ENCODE peak calls at places on chromosome 14, in six cellular contexts. X, D, O, A, J and U are unnamed samples. For H3K4me1, the result is how much of the 10 kb centered on the place peaks cover.

GRCh38 chr14:97453991-97454390 is 656.8 kb downstream of the VRK1 start:
- DNase-seq in J (no peak), A (no peak), O (no peak), D (no peak), X (no peak), U (no peak)

GRCh38 chr14:101927859-101928258 is 36.5 kb upstream of the DYNC1H1 start:
- DNase-seq in X (peak), A (no peak), D (peak), J (no peak), O (peak), U (peak)

GRCh38 chr14:65414961-65415589 is 2.5 kb downstream of the FUT8 start:
- DNase-seq in X (no peak), D (no peak), A (no peak), O (no peak), J (peak), U (peak)

GRCh38 chr14:105060751-105061427 is 4.3 kb downstream of the GPR132 start:
- DNase-seq in A (no peak), D (no peak), J (no peak), O (peak), X (peak), U (no peak)

GRCh38 chr14:78633747-78634146 is 463.6 kb downstream of the NRXN3 start:
- DNase-seq in O (no peak), D (no peak), J (no peak), X (no peak), A (no peak), U (no peak)

GRCh38 chr14:68892961-68893360 is 86.1 kb downstream of the ACTN1 start:
- DNase-seq in J (no peak), O (peak), X (no peak), D (no peak), A (no peak), U (peak)

GRCh38 chr14:105324871-105325270 is 10.3 kb downstream of the PACS2 start:
- DNase-seq in X (no peak), D (no peak), O (no peak), A (no peak), J (no peak), U (no peak)

GRCh38 chr14:35050652-35051051 is 4.6 kb downstream of the FAM177A1 start:
- DNase-seq in D (no peak), A (no peak), X (peak), J (peak), O (no peak), U (no peak)

GRCh38 chr14:95150910-95151309 is 6.4 kb downstream of the DICER1 start:
- DNase-seq in O (no peak), D (no peak), X (no peak), A (no peak), J (no peak), U (no peak)

GRCh38 chr14:88045705-88046104 is 40.8 kb downstream of the GPR65 start:
- DNase-seq in A (no peak), X (peak), D (no peak), O (no peak), J (no peak), U (no peak)

DNA sequence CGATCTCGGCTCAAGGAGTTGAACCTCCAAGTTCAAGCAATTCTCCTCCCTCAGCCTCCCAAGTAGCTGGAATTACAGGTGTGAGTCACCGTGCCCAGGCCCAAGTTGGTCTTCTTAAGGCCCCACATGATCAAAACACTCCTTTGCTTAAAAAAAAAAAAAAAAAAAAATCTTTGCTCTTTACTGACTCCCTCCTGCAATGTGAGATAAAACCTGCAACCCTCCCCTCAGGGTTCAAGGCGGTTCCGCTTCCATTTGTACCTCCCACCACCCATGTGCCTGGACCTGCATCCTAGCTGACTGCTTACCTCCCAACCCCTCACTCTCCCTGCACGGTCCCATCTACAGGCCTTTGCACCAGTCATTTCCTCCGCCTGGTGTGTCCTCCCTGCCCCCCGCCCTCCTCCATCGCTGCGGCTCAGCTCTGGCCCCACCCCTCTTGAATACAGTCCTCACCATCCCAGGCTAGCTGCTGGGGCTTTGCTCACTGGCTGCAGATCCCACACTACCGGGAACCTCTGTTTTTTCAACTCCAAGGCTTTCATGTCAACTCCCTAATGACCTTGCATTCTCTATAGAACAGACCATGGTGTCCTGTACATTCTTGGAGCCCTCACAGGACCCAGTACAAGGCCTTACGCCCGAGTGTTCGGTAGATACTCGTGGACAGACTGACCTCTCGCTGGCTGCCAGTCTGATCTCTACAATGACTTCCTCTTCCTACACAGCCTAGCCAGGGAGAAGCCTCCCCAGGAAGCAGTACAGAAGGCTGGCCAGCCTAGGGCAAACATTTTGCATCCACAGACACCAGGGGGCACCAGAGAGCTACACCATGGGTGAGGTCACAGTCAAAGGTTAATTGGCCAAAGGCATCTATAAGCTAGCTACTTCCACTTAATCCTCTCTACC is 14.2 kb upstream of the PNMA1 start:
- DNase-seq in D (peak), J (peak), O (peak), A (peak), X (peak), U (peak)
- H3K4me1 ChIP-seq in D (under half), J (half or more), O (under half), A (under half), X (under half), U (under half)

GRCh38 chr14:91155626-91156089 is 41.8 kb downstream of the DGLUCY start:
- DNase-seq in D (no peak), O (no peak), A (no peak), X (no peak), J (no peak), U (no peak)
- TF ChIP-seq CTCF in D (no peak), O (no peak), A (no peak), X (no peak), J (no peak), U (peak)

GRCh38 chr14:24398298-24398942 is 383 bp upstream of the NYNRIN start:
- DNase-seq in J (no peak), D (peak), O (peak), A (no peak), X (no peak), U (no peak)
- H3K4me3 ChIP-seq in J (peak), D (no peak), O (no peak), A (no peak), X (peak), U (peak)

DNA sequence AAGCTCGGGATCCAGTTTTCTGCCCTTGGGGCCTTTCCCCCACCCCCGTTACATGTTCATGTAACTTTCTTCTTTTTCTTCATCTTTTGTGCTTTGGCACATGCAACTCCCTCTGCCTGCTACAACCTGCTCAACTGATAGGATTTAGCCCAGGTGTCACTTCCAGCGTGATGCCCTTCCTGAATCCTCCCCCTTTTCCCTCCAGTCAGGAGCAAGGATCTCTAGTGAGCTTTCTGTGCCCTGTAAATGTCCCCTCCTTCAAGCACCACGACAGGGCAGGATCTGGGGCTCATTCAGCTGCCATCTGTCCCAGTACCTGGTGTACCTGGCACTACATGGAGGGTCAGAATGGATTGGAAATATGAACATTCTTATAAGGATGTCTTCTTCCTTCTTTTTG is 15.3 kb downstream of the PELI2 start:
- DNase-seq in X (no peak), A (no peak), O (no peak), J (no peak), D (peak), U (no peak)
- H3K4me1 ChIP-seq in X (under half), A (under half), O (under half), J (under half), D (half or more), U (under half)

DNA sequence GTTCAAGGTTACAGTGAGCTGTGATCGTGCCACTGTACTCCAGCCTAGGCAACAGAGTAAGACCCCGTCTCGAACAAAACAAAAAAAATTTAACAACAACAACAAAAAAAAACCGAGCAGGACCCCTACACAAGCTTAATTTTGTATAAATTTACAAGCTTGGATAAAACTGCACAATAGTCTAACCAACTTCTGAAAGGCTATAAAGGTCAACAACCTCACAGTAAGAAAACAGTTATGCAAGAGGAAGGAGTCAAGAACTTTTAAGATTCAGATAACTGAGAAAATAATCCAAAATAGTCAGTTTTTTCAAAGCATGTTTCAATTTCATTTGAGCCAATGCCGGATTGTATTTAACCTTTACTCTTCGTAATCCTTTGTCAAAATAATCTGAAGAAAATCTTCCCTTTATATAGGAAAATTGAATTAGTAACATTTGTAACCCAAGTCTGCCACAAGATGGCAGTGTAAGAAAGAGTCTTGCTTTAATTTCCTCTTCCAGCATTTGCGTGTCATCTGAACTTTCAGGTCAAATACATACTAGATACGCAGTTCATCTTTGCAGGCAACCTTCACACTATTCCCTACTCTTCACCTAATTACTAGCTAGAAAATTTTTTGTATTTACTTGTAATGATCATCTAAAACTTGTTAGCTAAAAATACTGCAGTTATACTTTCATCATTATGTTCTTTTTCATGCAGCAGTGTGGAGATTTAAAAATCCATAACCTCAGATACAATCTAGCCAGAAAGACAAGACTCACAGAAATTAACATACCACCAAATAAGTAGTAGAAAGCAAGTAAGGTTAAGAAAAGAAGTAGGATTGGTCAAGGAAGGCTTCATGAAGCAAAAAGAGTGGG is 5.8 kb downstream of the CCNB1IP1 start:
- DNase-seq in J (peak), O (no peak), X (no peak), D (no peak), A (peak), U (peak)
- TF ChIP-seq CTCF in J (peak), O (peak), X (peak), D (peak), A (peak), U (peak)

DNA sequence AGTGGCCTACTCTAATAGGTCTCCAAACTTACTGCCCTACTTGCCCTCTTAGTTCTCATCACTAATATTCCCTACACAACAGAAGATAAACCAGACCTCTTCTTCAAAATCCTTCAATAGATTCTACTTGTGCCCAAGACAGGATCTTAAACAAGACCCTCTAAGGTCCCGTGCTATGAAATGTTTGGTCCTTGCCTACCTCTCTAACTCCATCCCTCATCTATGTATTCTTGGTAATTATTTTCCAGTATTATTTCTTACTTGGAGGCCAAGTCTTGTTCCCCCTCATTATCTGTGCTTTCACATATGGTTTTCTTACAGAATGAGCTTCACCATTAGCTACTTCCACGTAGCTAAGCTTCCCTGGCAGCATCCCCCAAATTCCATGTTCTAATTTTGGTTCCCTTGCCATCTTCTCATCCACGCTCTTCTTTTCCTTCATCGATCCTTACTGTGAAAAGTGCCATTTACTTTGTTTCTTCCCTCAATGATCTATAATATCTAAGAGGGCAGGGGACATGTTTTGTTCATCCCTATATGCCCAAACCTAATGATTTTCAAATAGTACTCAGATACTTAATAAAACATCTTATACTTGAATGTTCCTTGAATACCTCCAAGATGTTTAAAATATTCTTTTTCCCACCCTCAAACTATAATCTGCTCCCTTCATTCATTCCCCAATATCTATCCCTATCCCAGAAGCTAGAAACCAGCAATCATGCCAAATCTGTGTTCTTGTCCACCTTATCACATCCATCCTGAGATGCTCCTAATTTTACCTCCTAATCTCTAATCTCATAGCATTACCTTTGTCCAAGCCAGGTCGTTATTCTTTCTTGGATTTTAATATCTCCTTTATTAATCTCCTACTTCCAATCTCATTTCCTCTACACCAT is 10.1 kb downstream of the HNRNPC start:
- DNase-seq in X (no peak), D (no peak), A (no peak), J (no peak), O (no peak), U (no peak)
- H3K4me3 ChIP-seq in X (no peak), D (no peak), A (no peak), J (no peak), O (no peak), U (no peak)